ENCODE peak calls at places on chromosomes 3 and 15, in four cellular contexts. B, A, P and L are unnamed samples.

GRCh38 chr15:48046813-48047483 is 73.8 kb upstream of the SLC24A5 start:
- DNase-seq in B (no peak), A (no peak), P (no peak), L (peak; percentile 41)

GRCh38 chr3:41175365-41175764 is 23.9 kb upstream of the CTNNB1 start:
- DNase-seq in B (no peak), A (no peak), P (no peak), L (no peak)

GRCh38 chr3:57006048-57006709 is 54.3 kb upstream of the SPATA12 start:
- DNase-seq in B (no peak), A (no peak), P (no peak), L (peak; percentile 49)

GRCh38 chr3:8885806-8886205 is 77.5 kb downstream of the RAD18 start:
- DNase-seq in B (no peak), A (no peak), P (no peak), L (no peak)

GRCh38 chr3:57048052-57048671 is 12.3 kb upstream of the SPATA12 start:
- DNase-seq in B (no peak), A (no peak), P (no peak), L (no peak)

GRCh38 chr3:53046171-53047170 is 598 bp upstream of the SFMBT1 start:
- DNase-seq in B (peak; percentile 50), A (peak; percentile 76), P (peak; percentile 32), L (peak; percentile 1)

GRCh38 chr3:53274938-53275666 is 19.3 kb upstream of the TKT start:
- DNase-seq in B (no peak), A (peak; percentile 47), P (no peak), L (no peak)

GRCh38 chr15:68666120-68666811 is 87.5 kb downstream of the CORO2B start:
- DNase-seq in B (no peak), A (no peak), P (no peak), L (peak; percentile 75)

GRCh38 chr3:78140866-78141658 is 1101.2 kb downstream of the ROBO2 start:
- DNase-seq in B (no peak), A (no peak), P (no peak), L (no peak)

GRCh38 chr3:176193032-176193698 is 1004.1 kb downstream of the TBL1XR1 start:
- DNase-seq in B (no peak), A (no peak), P (no peak), L (no peak)